ENCODE peak calls at places on chromosome 14, in five cellular contexts. K is HFF-Myc, H is tibial artery, O is GM06990, Z is cardiac fibroblast. D is an unnamed sample.

GRCh38 chr14:103535081-103535890 is 6.3 kb downstream of the TRMT61A start:
- DNase-seq in H (no peak), O (no peak), K (no peak), Z (no peak), D (peak)

GRCh38 chr14:44988694-44989093 is 26.7 kb downstream of the TOGARAM1 start:
- DNase-seq in Z (no peak), K (no peak), O (no peak), H (no peak), D (peak)

GRCh38 chr14:103890836-103891666 is 37.2 kb upstream of the TDRD9 start:
- DNase-seq in O (no peak), K (no peak), Z (no peak), H (no peak), D (no peak)

GRCh38 chr14:105313381-105314286 is 914 bp upstream of the PACS2 start:
- DNase-seq in O (no peak), H (peak), Z (no peak), K (no peak), D (no peak)

GRCh38 chr14:77086017-77086727 is 11.9 kb upstream of the CIPC start:
- DNase-seq in Z (peak), O (no peak), K (no peak), H (no peak), D (no peak)

GRCh38 chr14:24849471-24849870 is 200.5 kb downstream of the STXBP6 start:
- DNase-seq in K (no peak), O (no peak), H (no peak), Z (peak), D (no peak)

GRCh38 chr14:51283402-51283825 is 43.4 kb downstream of the TMX1 start:
- DNase-seq in H (no peak), O (no peak), Z (peak), K (peak), D (no peak)

GRCh38 chr14:53979747-53980642 is 23.4 kb upstream of the BMP4 start:
- DNase-seq in O (no peak), H (peak), Z (peak), K (peak), D (peak)

GRCh38 chr14:99137913-99138571 is 134.0 kb downstream of the BCL11B start:
- DNase-seq in O (no peak), K (no peak), Z (no peak), H (peak), D (peak)

GRCh38 chr14:64695071-64695470 is 9.2 kb upstream of the PLEKHG3 start:
- DNase-seq in O (no peak), K (no peak), H (no peak), Z (no peak), D (no peak)

GRCh38 chr14:100446572-100446971 is 123.4 kb downstream of the SLC25A47 start:
- DNase-seq in K (no peak), H (no peak), O (no peak), Z (no peak), D (no peak)

GRCh38 chr14:68891851-68892660 is 87.0 kb downstream of the ACTN1 start:
- DNase-seq in O (no peak), K (no peak), H (no peak), Z (peak), D (peak)

GRCh38 chr14:41385787-41386186 is 220.9 kb upstream of the LRFN5 start:
- DNase-seq in K (no peak), Z (no peak), O (no peak), H (no peak), D (no peak)

GRCh38 chr14:82055511-82055910 is 521.9 kb upstream of the SEL1L start:
- DNase-seq in O (no peak), K (no peak), Z (no peak), H (no peak), D (no peak)

GRCh38 chr14:75297417-75298040 is 18.9 kb downstream of the FOS start:
- DNase-seq in H (no peak), K (no peak), O (no peak), Z (no peak), D (peak)

GRCh38 chr14:102859911-102860310 is 62.6 kb upstream of the AMN start:
- DNase-seq in O (no peak), K (no peak), Z (no peak), H (no peak), D (no peak)

GRCh38 chr14:68955164-68955921 is 23.8 kb downstream of the ACTN1 start:
- DNase-seq in K (no peak), Z (no peak), O (no peak), H (peak), D (peak)

GRCh38 chr14:32307881-32308582 is 21.1 kb upstream of the AKAP6 start:
- DNase-seq in H (no peak), K (no peak), O (no peak), Z (no peak), D (no peak)

GRCh38 chr14:102046337-102047278 is 40.2 kb downstream of the HSP90AA1 start:
- DNase-seq in H (peak), O (no peak), K (peak), Z (peak), D (peak)

GRCh38 chr14:101118746-101119610 is 215.5 kb upstream of the RTL1 start:
- DNase-seq in Z (no peak), K (no peak), H (peak), O (no peak), D (peak)

GRCh38 chr14:102751088-102751487 is 26.2 kb upstream of the TRAF3 start:
- DNase-seq in K (no peak), Z (no peak), O (no peak), H (no peak), D (no peak)

GRCh38 chr14:52996493-52996892 is 45.6 kb upstream of the FERMT2 start:
- DNase-seq in Z (no peak), O (no peak), K (no peak), H (no peak), D (no peak)

GRCh38 chr14:105601360-105602242 is 75.2 kb downstream of the TMEM121 start:
- DNase-seq in O (no peak), K (no peak), Z (no peak), H (no peak), D (peak)

GRCh38 chr14:92135269-92135668 is 13.5 kb downstream of the CPSF2 start:
- DNase-seq in O (no peak), H (no peak), K (no peak), Z (peak), D (no peak)

GRCh38 chr14:44895716-44896115 is 66.0 kb downstream of the KLHL28 start:
- DNase-seq in K (no peak), O (no peak), H (no peak), Z (peak), D (no peak)

GRCh38 chr14:96062506-96062905 is 23.3 kb downstream of the C14orf132 start:
- DNase-seq in O (no peak), H (no peak), K (no peak), Z (no peak), D (no peak)

GRCh38 chr14:72737560-72737943 is 156.3 kb downstream of the DPF3 start:
- DNase-seq in H (no peak), K (no peak), O (no peak), Z (no peak), D (no peak)

GRCh38 chr14:30443368-30444007 is 115.5 kb upstream of the G2E3 start:
- DNase-seq in Z (peak), H (no peak), K (peak), O (no peak), D (no peak)

GRCh38 chr14:88974991-88975835 is 150.8 kb downstream of the TTC8 start:
- DNase-seq in Z (peak), K (no peak), H (no peak), O (no peak), D (no peak)

DNA sequence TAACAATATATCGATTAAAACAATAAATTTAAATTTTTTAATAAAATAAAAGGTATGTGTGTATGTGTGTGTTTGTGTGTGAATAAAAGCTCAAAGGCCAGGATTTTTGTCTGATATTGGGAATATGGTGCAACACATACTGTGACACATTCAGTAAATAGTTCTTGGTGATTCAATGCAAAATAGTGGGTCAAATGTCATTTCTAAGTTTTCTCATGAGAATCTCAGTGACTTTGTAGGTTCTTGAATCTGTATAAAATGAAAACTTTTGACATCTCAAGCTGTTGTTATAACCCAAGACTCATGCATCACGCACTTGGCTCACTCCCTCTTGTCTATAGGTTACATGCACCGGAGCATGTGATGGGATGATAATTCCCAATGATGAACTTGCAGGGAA is 16.2 kb upstream of the MED6 start:
- DNase-seq in Z (no peak), O (no peak), K (no peak), H (no peak), D (no peak)
- H3K4me3 ChIP-seq in Z (no peak), O (no peak), K (no peak), H (no peak), D (no peak)

GRCh38 chr14:49966971-49967630 is 74.2 kb downstream of the ARF6 start:
- DNase-seq in H (no peak), K (no peak), Z (no peak), O (no peak), D (no peak)
- H3K4me3 ChIP-seq in H (no peak), K (no peak), Z (no peak), O (no peak), D (no peak)

GRCh38 chr14:61254803-61255526 is 26.2 kb downstream of the TMEM30B start:
- DNase-seq in O (no peak), K (no peak), H (no peak), Z (no peak), D (no peak)
- H3K4me3 ChIP-seq in O (no peak), K (no peak), H (no peak), Z (no peak), D (no peak)

DNA sequence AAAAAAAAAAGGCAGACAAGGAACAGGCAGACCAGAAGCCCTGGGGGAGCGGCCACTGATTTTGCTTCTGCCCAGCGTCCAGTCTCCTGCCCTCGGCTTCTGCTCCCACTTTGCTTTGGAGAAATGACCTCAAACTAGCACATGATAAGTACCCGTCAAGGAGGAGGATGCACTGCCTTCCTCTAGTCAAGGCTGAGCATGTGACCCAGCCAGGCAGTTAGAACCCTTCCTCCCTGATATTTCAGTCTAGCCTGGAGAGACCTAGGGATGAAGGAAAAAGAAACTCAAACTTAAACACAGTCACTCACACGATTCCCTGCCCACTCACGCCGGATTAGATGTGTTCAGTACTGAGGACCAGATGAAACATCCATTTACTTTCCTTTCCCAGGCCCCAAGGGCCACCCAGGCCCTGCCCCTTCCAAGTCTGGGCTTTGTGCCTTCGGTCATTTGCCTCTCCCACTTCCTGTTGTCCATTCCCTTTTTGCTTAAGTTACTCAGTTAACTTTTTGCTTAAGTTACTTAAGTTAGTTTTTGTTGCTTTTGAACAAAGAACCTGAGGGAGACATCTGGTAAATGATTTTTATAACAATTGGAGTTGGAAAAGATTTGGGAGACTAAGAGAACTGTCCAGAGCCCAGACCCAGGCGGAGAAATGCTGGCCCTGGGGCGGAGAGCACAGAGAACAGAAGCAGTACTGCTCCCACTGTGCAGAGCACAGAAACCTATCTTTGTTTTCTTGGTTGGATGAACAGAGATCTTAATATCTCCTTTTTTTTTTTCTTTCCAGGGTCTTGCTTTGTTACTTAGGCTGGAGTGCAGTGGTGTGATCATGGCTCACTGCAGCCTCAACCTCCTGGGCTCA is 23.0 kb upstream of the TTC7B start:
- DNase-seq in O (no peak), K (no peak), H (peak), Z (peak), D (peak)
- H3K4me3 ChIP-seq in O (no peak), K (no peak), H (peak), Z (no peak), D (no peak)

GRCh38 chr14:85934123-85934885 is 404.4 kb downstream of the FLRT2 start:
- DNase-seq in O (no peak), Z (peak), K (no peak), H (no peak), D (peak)
- H3K4me3 ChIP-seq in O (peak), Z (peak), K (no peak), H (peak), D (peak)

GRCh38 chr14:22556990-22557623 is 31.9 kb downstream of the DAD1 start:
- DNase-seq in O (peak), Z (peak), H (peak), K (no peak), D (peak)

GRCh38 chr14:22557846-22558220 is 31.2 kb downstream of the DAD1 start:
- DNase-seq in K (no peak), H (no peak), O (no peak), Z (no peak), D (no peak)

GRCh38 chr14:22554706-22555572 is 34.1 kb downstream of the DAD1 start:
- DNase-seq in K (no peak), H (no peak), Z (no peak), O (peak), D (no peak)

GRCh38 chr14:22555573-22556011 is 33.4 kb downstream of the DAD1 start:
- DNase-seq in O (no peak), Z (no peak), H (no peak), K (no peak), D (no peak)

GRCh38 chr14:22556021-22556989 is 32.7 kb downstream of the DAD1 start:
- DNase-seq in O (peak), Z (peak), H (no peak), K (no peak), D (peak)
- H3K4me3 ChIP-seq in O (peak), Z (no peak), H (no peak), K (no peak), D (peak)